ENCODE peak calls at places on chromosome 16, in four cellular contexts. One of them, this sample, is unnamed.

GRCh38 chr16:69892378-69892777 is 58.8 kb upstream of the CLEC18A start:
- DNase-seq in HepG2: no peak
- DNase-seq in WTC11: no peak
- DNase-seq in SK-N-SH: no peak
- DNase-seq in this sample: no peak

GRCh38 chr16:49836668-49837067 is 19.2 kb downstream of the ZNF423 start:
- DNase-seq in SK-N-SH: no peak
- DNase-seq in WTC11: no peak
- DNase-seq in HepG2: no peak
- DNase-seq in this sample: no peak

GRCh38 chr16:63050391-63050790 is 1014.2 kb upstream of the CDH8 start:
- DNase-seq in WTC11: no peak
- DNase-seq in HepG2: no peak
- DNase-seq in SK-N-SH: no peak
- DNase-seq in this sample: no peak

GRCh38 chr16:80816372-80816771 is 12.0 kb upstream of the CDYL2 start:
- DNase-seq in WTC11: no peak
- DNase-seq in SK-N-SH: no peak
- DNase-seq in HepG2: no peak
- DNase-seq in this sample: no peak

GRCh38 chr16:80107900-80108299 is 432.9 kb upstream of the DYNLRB2 start:
- DNase-seq in SK-N-SH: no peak
- DNase-seq in HepG2: no peak
- DNase-seq in WTC11: no peak
- DNase-seq in this sample: no peak

GRCh38 chr16:58732545-58733247 is 1.4 kb downstream of the GOT2 start:
- DNase-seq in WTC11: no peak
- DNase-seq in SK-N-SH: no peak
- DNase-seq in HepG2: no peak
- DNase-seq in this sample: no peak

GRCh38 chr16:2090819-2091721 is 43.3 kb downstream of the TSC2 start:
- DNase-seq in SK-N-SH: peak
- DNase-seq in WTC11: peak
- DNase-seq in HepG2: no peak
- DNase-seq in this sample: peak

GRCh38 chr16:55142405-55142804 is 181.6 kb upstream of the IRX6 start:
- DNase-seq in SK-N-SH: no peak
- DNase-seq in HepG2: no peak
- DNase-seq in WTC11: no peak
- DNase-seq in this sample: no peak

GRCh38 chr16:51374346-51374745 is 223.3 kb upstream of the SALL1 start:
- DNase-seq in HepG2: no peak
- DNase-seq in WTC11: no peak
- DNase-seq in SK-N-SH: no peak
- DNase-seq in this sample: no peak

GRCh38 chr16:86919073-86919472 is 340.7 kb downstream of the FOXL1 start:
- DNase-seq in WTC11: no peak
- DNase-seq in HepG2: no peak
- DNase-seq in SK-N-SH: no peak
- DNase-seq in this sample: no peak

GRCh38 chr16:27273330-27273669 is 4.7 kb upstream of the NSMCE1 start:
- DNase-seq in SK-N-SH: no peak
- DNase-seq in WTC11: no peak
- DNase-seq in HepG2: no peak
- DNase-seq in this sample: no peak

GRCh38 chr16:24850289-24850931 is 4.6 kb downstream of the SLC5A11 start:
- DNase-seq in HepG2: no peak
- DNase-seq in WTC11: no peak
- DNase-seq in SK-N-SH: no peak
- DNase-seq in this sample: no peak

GRCh38 chr16:23320695-23321094 is 18.6 kb downstream of the SCNN1B start:
- DNase-seq in HepG2: no peak
- DNase-seq in WTC11: no peak
- DNase-seq in SK-N-SH: no peak
- DNase-seq in this sample: no peak

GRCh38 chr16:48269011-48269410 is 21.7 kb upstream of the ABCC11 start:
- DNase-seq in SK-N-SH: no peak
- DNase-seq in WTC11: no peak
- DNase-seq in HepG2: no peak
- DNase-seq in this sample: no peak

GRCh38 chr16:49621240-49622083 is 234.4 kb downstream of the ZNF423 start:
- DNase-seq in HepG2: no peak
- DNase-seq in WTC11: no peak
- DNase-seq in SK-N-SH: peak
- DNase-seq in this sample: no peak

GRCh38 chr16:88320947-88321634 is 61.7 kb upstream of the ZNF469 start:
- DNase-seq in SK-N-SH: no peak
- DNase-seq in HepG2: no peak
- DNase-seq in WTC11: no peak
- DNase-seq in this sample: peak

GRCh38 chr16:72979974-72980373 is 68.0 kb downstream of the ZFHX3 start:
- DNase-seq in SK-N-SH: no peak
- DNase-seq in HepG2: no peak
- DNase-seq in WTC11: no peak
- DNase-seq in this sample: no peak

GRCh38 chr16:2799852-2800226 is 1.6 kb downstream of the PRSS41 start:
- DNase-seq in SK-N-SH: no peak
- DNase-seq in WTC11: no peak
- DNase-seq in HepG2: peak
- DNase-seq in this sample: no peak

GRCh38 chr16:67415872-67416793 is at the start of gene ZDHHC1:
- DNase-seq in WTC11: peak
- DNase-seq in HepG2: no peak
- DNase-seq in SK-N-SH: peak
- DNase-seq in this sample: peak

GRCh38 chr16:72884037-72884436 is 163.9 kb downstream of the ZFHX3 start:
- DNase-seq in HepG2: no peak
- DNase-seq in SK-N-SH: no peak
- DNase-seq in WTC11: no peak
- DNase-seq in this sample: no peak

GRCh38 chr16:56245197-56245596 is 53.9 kb downstream of the GNAO1 start:
- DNase-seq in WTC11: no peak
- DNase-seq in HepG2: no peak
- DNase-seq in SK-N-SH: no peak
- DNase-seq in this sample: no peak

GRCh38 chr16:53071748-53072301 is 17.0 kb downstream of the CHD9 start:
- DNase-seq in SK-N-SH: peak
- DNase-seq in WTC11: no peak
- DNase-seq in HepG2: no peak
- DNase-seq in this sample: no peak

GRCh38 chr16:84095466-84095865 is 21.3 kb downstream of the MBTPS1 start:
- DNase-seq in WTC11: no peak
- DNase-seq in HepG2: no peak
- DNase-seq in SK-N-SH: no peak
- DNase-seq in this sample: no peak
- TF ChIP-seq FOXJ3 in WTC11: no peak
- TF ChIP-seq FOXJ3 in HepG2: no peak
- TF ChIP-seq FOXJ3 in SK-N-SH: no peak
- TF ChIP-seq FOXJ3 in this sample: no peak

GRCh38 chr16:65176603-65177002 is 54.7 kb upstream of the CDH11 start:
- DNase-seq in SK-N-SH: no peak
- DNase-seq in HepG2: no peak
- DNase-seq in WTC11: no peak
- DNase-seq in this sample: no peak
- TF ChIP-seq FOXJ3 in SK-N-SH: no peak
- TF ChIP-seq FOXJ3 in HepG2: no peak
- TF ChIP-seq FOXJ3 in WTC11: no peak
- TF ChIP-seq FOXJ3 in this sample: no peak

DNA sequence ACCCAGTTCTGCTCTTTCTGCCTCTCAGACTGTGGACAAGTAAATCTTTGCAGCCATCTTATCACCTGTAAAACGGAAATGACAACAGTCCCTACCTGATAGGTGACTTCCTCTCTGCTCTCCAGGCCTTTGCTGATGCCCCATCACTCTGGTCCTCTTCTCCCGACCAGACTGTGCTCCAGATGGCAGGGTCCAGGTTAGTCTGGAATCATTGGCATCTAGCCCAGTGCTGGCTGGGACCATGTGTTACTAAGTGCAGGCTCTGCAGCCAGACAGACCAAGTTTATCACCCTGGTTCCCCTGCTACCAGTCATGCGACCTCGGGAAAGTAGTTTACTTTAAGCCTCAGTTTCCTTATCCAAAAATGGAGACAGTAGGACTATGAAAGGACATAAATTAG is 1.8 kb upstream of the NUBP1 start:
- DNase-seq in HepG2: no peak
- DNase-seq in WTC11: no peak
- DNase-seq in SK-N-SH: peak
- DNase-seq in this sample: peak
- TF ChIP-seq FOXJ3 in HepG2: no peak
- TF ChIP-seq FOXJ3 in WTC11: no peak
- TF ChIP-seq FOXJ3 in SK-N-SH: no peak
- TF ChIP-seq FOXJ3 in this sample: no peak

GRCh38 chr16:57273826-57274225 is 10.6 kb downstream of the PLLP start:
- DNase-seq in WTC11: no peak
- DNase-seq in HepG2: no peak
- DNase-seq in SK-N-SH: no peak
- DNase-seq in this sample: no peak

GRCh38 chr16:57270221-57271062 is 14.0 kb downstream of the PLLP start:
- DNase-seq in HepG2: no peak
- DNase-seq in SK-N-SH: peak
- DNase-seq in WTC11: no peak
- DNase-seq in this sample: no peak

GRCh38 chr16:57271063-57271345 is 13.5 kb downstream of the PLLP start:
- DNase-seq in WTC11: no peak
- DNase-seq in SK-N-SH: peak
- DNase-seq in HepG2: no peak
- DNase-seq in this sample: no peak

GRCh38 chr16:57271867-57272495 is 12.5 kb downstream of the PLLP start:
- DNase-seq in WTC11: no peak
- DNase-seq in SK-N-SH: peak
- DNase-seq in HepG2: no peak
- DNase-seq in this sample: no peak

GRCh38 chr16:57273359-57273758 is 11.1 kb downstream of the PLLP start:
- DNase-seq in SK-N-SH: peak
- DNase-seq in WTC11: no peak
- DNase-seq in HepG2: no peak
- DNase-seq in this sample: no peak
- TF ChIP-seq FOXJ3 in SK-N-SH: no peak
- TF ChIP-seq FOXJ3 in WTC11: no peak
- TF ChIP-seq FOXJ3 in HepG2: no peak
- TF ChIP-seq FOXJ3 in this sample: no peak

DNA sequence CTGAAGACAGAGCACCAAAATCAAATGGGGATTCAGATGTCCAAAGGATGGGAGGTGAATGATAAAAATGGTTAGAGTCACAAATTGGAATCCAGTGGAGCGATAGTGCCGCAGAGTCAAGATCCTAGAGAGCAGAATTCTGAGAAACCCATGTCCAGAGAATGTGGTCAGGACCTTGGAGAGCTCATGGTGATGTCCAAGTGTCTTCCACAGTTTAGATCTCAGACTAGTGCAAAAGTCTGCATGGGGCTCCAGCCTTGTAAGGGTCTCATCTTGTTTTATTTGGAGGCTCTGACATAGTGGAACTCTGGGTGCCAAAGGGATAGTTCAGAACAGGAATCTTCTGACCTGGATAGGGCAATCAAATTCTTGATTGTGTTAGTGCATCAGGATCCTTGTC is 245.9 kb upstream of the HSBP1 start:
- DNase-seq in HepG2: peak
- DNase-seq in SK-N-SH: no peak
- DNase-seq in WTC11: no peak
- DNase-seq in this sample: peak
- TF ChIP-seq FOXJ3 in HepG2: no peak
- TF ChIP-seq FOXJ3 in SK-N-SH: no peak
- TF ChIP-seq FOXJ3 in WTC11: no peak
- TF ChIP-seq FOXJ3 in this sample: no peak

DNA sequence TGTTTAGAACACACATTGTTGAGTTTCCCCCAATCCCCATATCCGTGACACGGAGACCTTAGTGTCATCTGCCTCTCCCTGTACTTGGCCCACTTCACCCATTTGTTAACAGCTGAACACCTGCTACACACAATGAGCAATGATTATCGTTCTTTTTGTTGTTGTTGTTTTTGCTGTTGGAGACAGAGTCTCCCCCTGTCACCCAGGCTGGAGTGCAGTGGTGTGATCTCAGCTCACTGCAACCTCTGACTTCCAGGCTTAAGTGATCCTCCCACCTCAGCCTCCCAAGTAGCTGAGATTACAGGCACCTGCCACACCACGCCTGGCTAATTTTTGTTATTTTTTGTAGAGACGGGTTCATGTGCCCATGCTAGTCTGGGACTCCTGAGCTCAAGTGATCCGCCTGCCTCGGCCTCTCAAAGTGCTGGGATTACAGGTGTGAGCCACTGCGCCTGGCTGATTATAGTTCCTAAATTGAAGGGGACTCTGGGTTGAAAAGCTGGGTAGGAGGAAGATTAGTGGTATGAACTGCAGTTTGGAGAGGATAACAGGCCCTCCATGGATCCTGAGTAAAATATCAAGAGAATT is 21.6 kb downstream of the NDE1 start:
- DNase-seq in HepG2: no peak
- DNase-seq in WTC11: no peak
- DNase-seq in SK-N-SH: no peak
- DNase-seq in this sample: no peak
- TF ChIP-seq FOXJ3 in HepG2: no peak
- TF ChIP-seq FOXJ3 in WTC11: no peak
- TF ChIP-seq FOXJ3 in SK-N-SH: no peak
- TF ChIP-seq FOXJ3 in this sample: no peak

DNA sequence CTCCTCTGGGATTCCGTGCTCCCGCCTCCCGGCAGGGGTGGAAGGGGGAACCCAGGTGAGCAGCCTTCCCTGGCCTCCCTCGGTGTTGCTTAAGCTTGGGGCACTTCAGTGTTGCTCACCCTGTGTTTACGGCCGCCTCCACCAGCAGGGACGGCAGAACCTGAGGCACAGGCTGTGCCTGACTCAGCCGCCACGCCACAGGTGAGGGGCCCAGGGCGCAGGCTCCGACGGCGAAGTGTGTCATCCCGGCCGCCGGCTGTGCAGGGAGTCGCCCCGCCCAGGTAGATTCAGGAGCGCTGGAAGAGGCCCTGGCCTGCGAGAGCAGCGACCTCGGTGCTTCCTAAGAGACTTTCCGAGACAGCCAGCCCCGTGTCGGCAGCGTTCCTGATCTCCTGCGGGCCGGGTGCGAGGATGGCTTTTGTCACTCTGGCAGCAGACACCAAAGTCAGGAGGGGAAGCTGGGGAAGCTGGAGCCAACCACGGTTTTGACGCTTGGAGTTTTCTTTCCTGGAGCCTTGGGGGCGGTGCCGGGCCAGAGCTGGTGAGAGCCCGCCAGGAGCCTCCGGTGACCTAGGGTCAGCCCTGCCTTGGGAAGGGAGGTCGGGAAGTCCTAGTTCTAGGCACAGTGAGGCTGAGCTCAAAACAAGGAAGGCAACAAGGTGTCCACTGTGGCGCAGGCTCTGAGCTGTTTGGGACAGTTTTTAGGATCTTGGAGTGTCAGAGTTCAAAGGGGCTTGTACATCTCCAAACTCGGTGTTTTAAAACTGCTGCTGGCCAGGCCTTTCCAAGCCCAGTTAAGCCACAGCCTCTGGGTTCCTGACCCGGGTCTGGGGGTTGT is 2.1 kb downstream of the GSE1 start:
- DNase-seq in HepG2: peak
- DNase-seq in SK-N-SH: no peak
- DNase-seq in WTC11: peak
- DNase-seq in this sample: no peak
- TF ChIP-seq FOXJ3 in HepG2: no peak
- TF ChIP-seq FOXJ3 in SK-N-SH: no peak
- TF ChIP-seq FOXJ3 in WTC11: no peak
- TF ChIP-seq FOXJ3 in this sample: no peak